ENCODE peak calls at places on chromosomes 5 and 9, in ten cellular contexts. F is retinal pigment epithelial cell; I is left ventricle myocardium inferior; T is heart left ventricle; Z is WERI-Rb-1; Y is globus pallidus; L is type B pancreatic cell; G is activated CD4-positive, alpha-beta T cell treated with anti-CD3 and anti-CD28 coated beads for 1 hour; O is AG09319; M is AG04450. U is an unnamed sample.

GRCh38 chr5:112735702-112736101 is 2.0 kb upstream of the APC start:
- DNase-seq in F (no peak), I (no peak), T (no peak), Z (no peak), Y (no peak), L (no peak), G (no peak), O (no peak), M (no peak), U (peak)

GRCh38 chr9:129343697-129344375 is 165.8 kb upstream of the IER5L start:
- DNase-seq in F (no peak), I (peak), T (peak), Z (no peak), Y (peak), L (no peak), G (no peak), O (no peak), M (no peak), U (no peak)

GRCh38 chr9:134983094-134983493 is 65.4 kb upstream of the FCN1 start:
- DNase-seq in F (no peak), I (peak), T (peak), Z (peak), Y (no peak), L (peak), G (no peak), O (no peak), M (no peak), U (no peak)

GRCh38 chr5:116765441-116765840 is 190.8 kb upstream of the SEMA6A start:
- DNase-seq in F (no peak), I (no peak), T (no peak), Z (no peak), Y (no peak), L (no peak), G (no peak), O (no peak), M (no peak), U (no peak)

GRCh38 chr5:95446560-95447221 is 55.5 kb downstream of the FAM81B start:
- DNase-seq in F (peak), I (no peak), T (no peak), Z (no peak), Y (no peak), L (no peak), G (no peak), O (no peak), M (no peak), U (no peak)

GRCh38 chr5:134945041-134945440 is 22.7 kb upstream of the CATSPER3 start:
- DNase-seq in F (no peak), I (no peak), T (no peak), Z (no peak), Y (no peak), L (no peak), G (no peak), O (no peak), M (no peak), U (no peak)

GRCh38 chr9:96068511-96068910 is 193.0 kb downstream of the ERCC6L2 start:
- DNase-seq in F (no peak), I (no peak), T (no peak), Z (no peak), Y (no peak), L (no peak), G (no peak), O (no peak), M (no peak), U (no peak)

GRCh38 chr5:17838506-17838905 is 204.2 kb downstream of the TAF11L14 start:
- DNase-seq in F (peak), I (no peak), T (no peak), Z (peak), Y (no peak), L (no peak), G (no peak), O (no peak), M (no peak), U (no peak)

GRCh38 chr5:166772770-166773169 is 1518.7 kb upstream of the WWC1 start:
- DNase-seq in F (no peak), I (no peak), T (no peak), Z (no peak), Y (no peak), L (no peak), G (no peak), O (no peak), M (no peak), U (no peak)

GRCh38 chr9:135288941-135289534 is 190.5 kb upstream of the PPP1R26 start:
- DNase-seq in F (no peak), I (no peak), T (peak), Z (peak), Y (no peak), L (no peak), G (no peak), O (no peak), M (no peak), U (no peak)

GRCh38 chr9:127018935-127019334 is 103.5 kb downstream of the ANGPTL2 start:
- DNase-seq in F (no peak), I (no peak), T (no peak), Z (no peak), Y (no peak), L (no peak), G (no peak), O (no peak), M (no peak), U (no peak)

GRCh38 chr5:176466245-176466871 is 18.2 kb downstream of the FAF2 start:
- DNase-seq in F (no peak), I (no peak), T (no peak), Z (no peak), Y (no peak), L (no peak), G (no peak), O (peak), M (peak), U (no peak)

GRCh38 chr9:105280730-105281129 is 36.3 kb downstream of the SLC44A1 start:
- DNase-seq in F (no peak), I (no peak), T (no peak), Z (no peak), Y (no peak), L (no peak), G (no peak), O (no peak), M (no peak), U (no peak)

GRCh38 chr9:38447703-38448102 is 23.4 kb upstream of the IGFBPL1 start:
- DNase-seq in F (no peak), I (no peak), T (no peak), Z (no peak), Y (no peak), L (no peak), G (no peak), O (no peak), M (no peak), U (no peak)

GRCh38 chr9:656918-657583 is 184.4 kb upstream of the DMRT1 start:
- DNase-seq in F (no peak), I (no peak), T (no peak), Z (no peak), Y (no peak), L (no peak), G (no peak), O (no peak), M (no peak), U (no peak)